ENCODE peak calls at places on chromosome 22, in five cellular contexts. R is sigmoid colon, L is stomach, M is suprapubic skin, K is transverse colon. O is an unnamed sample.

GRCh38 chr22:46070722-46071450 is 79.4 kb upstream of the PPARA start:
- DNase-seq in R (peak; percentile 81), K (peak; percentile 68), L (peak; percentile 71), M (peak; percentile 79), O (peak; percentile 56)

GRCh38 chr22:30279389-30279788 is 9.9 kb downstream of the CASTOR1 start:
- DNase-seq in R (no peak), M (no peak), K (no peak), L (no peak), O (no peak)

GRCh38 chr22:46013460-46014416 is 36.8 kb upstream of the WNT7B start:
- DNase-seq in L (peak; percentile 92), R (peak; percentile 98), K (peak; percentile 96), M (peak; percentile 97), O (peak; percentile 91)

GRCh38 chr22:23862103-23862502 is 4.4 kb downstream of the SLC2A11 start:
- DNase-seq in M (no peak), L (no peak), K (no peak), R (no peak), O (no peak)

GRCh38 chr22:48568736-48569330 is 1258.8 kb downstream of the BRD1 start:
- DNase-seq in R (no peak), K (no peak), M (no peak), L (no peak), O (no peak)

GRCh38 chr22:43287441-43287840 is 55.7 kb downstream of the SCUBE1 start:
- DNase-seq in L (no peak), K (no peak), M (no peak), R (no peak), O (no peak)

GRCh38 chr22:24589518-24590030 is 3.3 kb downstream of the LRRC75B start:
- DNase-seq in L (no peak), K (no peak), R (no peak), M (no peak), O (no peak)

GRCh38 chr22:23376256-23376655 is 195.9 kb downstream of the BCR start:
- DNase-seq in L (no peak), M (peak; percentile 58), K (peak; percentile 55), R (no peak), O (no peak)

GRCh38 chr22:42933783-42934144 is 76.7 kb upstream of the ARFGAP3 start:
- DNase-seq in R (no peak), M (no peak), L (no peak), K (no peak), O (peak; percentile 42)

GRCh38 chr22:32132126-32132525 is 27.0 kb downstream of the C22orf42 start:
- DNase-seq in M (no peak), R (no peak), K (no peak), L (no peak), O (no peak)

GRCh38 chr22:22896601-22897000 is 9.0 kb downstream of the IGLL5 start:
- DNase-seq in L (no peak), K (no peak), R (peak; percentile 18), M (peak; percentile 9), O (no peak)

GRCh38 chr22:32823024-32823730 is 21.7 kb downstream of the TIMP3 start:
- DNase-seq in R (peak; percentile 62), M (no peak), K (peak; percentile 45), L (peak; percentile 53), O (no peak)

GRCh38 chr22:48208894-48209293 is 1446.4 kb downstream of the TBC1D22A start:
- DNase-seq in M (no peak), K (no peak), R (no peak), L (no peak), O (no peak)

GRCh38 chr22:48889209-48889830 is 938.4 kb downstream of the BRD1 start:
- DNase-seq in M (peak; percentile 74), L (no peak), R (peak; percentile 36), K (no peak), O (no peak)

GRCh38 chr22:48755332-48755949 is 1072.2 kb downstream of the BRD1 start:
- DNase-seq in L (peak; percentile 17), M (peak; percentile 64), K (no peak), R (peak; percentile 59), O (no peak)

GRCh38 chr22:50563410-50564160 is 866 bp upstream of the SYCE3 start:
- DNase-seq in M (no peak), L (peak; percentile 51), R (no peak), K (no peak), O (no peak)

GRCh38 chr22:50129121-50129734 is 39.4 kb downstream of the MOV10L1 start:
- DNase-seq in R (no peak), K (no peak), L (no peak), M (peak; percentile 26), O (no peak)

GRCh38 chr22:19986410-19987341 is 29.9 kb downstream of the ARVCF start:
- DNase-seq in K (peak; percentile 83), L (peak; percentile 79), R (peak; percentile 89), M (no peak), O (peak; percentile 59)

DNA sequence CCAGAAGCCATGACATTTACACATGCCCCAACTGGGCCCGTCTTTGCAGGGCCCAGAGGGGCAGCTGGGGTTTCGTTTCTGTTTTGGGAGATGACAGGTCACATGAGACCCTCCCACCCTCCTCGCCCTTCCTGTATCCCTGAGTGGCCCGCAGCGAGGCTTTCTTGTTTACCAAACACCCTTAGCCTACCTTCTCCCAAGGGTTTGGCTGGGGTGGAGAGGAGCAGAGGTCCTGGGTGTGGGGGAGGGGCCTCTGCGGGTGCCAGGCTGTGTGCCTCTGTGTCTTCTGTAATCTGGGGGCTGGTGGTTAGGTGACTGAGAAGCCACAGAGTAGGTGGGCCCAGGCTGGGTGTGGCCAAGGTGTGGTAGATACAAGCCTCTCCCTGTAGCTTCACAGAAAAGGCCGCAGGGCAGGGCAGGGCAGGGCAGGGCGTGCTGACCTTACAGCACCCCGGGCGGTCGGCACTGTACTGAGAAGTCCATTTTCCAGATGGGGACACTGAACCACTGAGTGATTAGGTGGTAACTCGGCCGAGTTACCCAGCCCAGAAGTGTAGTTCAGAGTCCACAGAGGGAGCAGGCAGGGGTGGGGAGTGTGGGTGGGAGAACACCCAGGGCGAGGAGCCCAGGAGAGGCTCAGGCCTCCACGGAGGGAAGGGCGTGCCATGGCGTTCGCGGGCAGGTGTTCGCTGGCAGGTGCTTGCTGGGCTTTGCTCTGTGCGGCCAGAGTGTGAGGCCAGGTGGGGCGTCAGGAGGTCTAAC is 8.7 kb downstream of the PRR5 start:
- DNase-seq in L (peak; percentile 45), M (no peak), K (peak; percentile 82), R (no peak), O (no peak)
- H3K27ac ChIP-seq in L (peak overlapping the region; percentile 44), M (no peak overlapping the region), K (peak overlapping the region; percentile 80), R (no peak overlapping the region), O (no peak overlapping the region)

GRCh38 chr22:38523479-38523878 is 17.4 kb upstream of the DDX17 start:
- DNase-seq in K (no peak), R (no peak), M (no peak), L (no peak), O (no peak)
- H3K27me3 ChIP-seq in K (no peaks in the 10 kb centered on the region), R (peaks cover 11% of the 10 kb centered on the region), M (no peaks in the 10 kb centered on the region), L (peaks cover 14% of the 10 kb centered on the region), O (no peaks in the 10 kb centered on the region)

DNA sequence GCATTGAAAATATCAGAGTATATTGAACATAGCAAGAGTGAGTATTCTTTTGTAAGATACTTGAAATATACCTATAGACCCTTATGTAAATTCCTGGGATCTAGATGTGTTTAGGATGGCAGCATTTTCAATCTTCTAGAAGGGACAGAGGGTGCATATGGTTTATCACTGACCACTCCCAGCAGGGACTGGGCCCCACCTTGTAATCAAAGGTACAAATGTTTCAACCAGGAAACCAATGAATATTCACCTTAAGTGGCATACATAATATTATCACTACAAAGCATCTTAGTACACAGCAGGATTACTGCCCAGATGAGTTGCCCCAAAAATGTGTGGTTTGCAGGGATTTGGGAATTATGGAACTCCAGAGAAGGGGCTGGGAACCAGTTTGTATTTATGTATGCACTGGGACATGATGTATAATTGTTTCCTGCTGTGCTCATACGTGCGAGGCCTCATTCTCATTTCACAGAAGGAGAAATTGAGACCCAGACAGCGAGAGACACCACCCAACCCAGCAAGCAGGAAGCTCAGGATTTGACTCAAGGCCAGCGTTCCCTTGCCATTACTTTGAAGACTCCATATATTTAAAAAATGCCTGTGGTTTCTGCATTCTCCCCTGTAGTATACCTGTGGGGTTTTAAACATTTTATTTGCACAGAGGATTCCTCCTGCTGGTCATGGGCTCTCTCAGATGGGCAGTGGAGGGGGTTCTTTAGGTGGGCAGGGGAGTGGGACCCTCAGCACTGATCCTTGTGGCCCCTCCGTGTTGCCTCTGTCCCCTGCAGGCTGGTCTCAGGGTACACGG is 5.2 kb downstream of the APOL4 start:
- DNase-seq in L (no peak), R (no peak), K (no peak), M (no peak), O (no peak)
- TF ChIP-seq EP300 in L (no peak), R (no peak), K (no peak), M (no peak), O (no peak)

DNA sequence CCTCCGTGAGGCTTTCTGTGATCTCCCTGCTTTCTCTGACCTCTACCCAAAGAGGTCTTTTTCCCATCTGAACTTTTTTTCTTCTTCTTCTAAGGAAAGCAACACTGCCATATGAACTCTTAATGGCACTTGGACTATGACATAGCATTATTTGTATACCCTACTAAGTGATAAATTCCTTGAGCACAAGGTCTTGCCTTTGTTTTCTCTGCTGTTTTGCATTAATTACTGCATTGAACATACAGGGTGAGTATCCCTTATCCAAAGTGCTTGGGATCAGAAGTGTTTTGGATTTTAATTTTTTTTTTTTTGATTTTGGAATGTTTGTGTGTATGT is 48.8 kb downstream of the BID start:
- DNase-seq in R (no peak), M (no peak), L (no peak), K (no peak), O (no peak)
- H3K27ac ChIP-seq in R (peak overlapping the region; percentile 73), M (no peak overlapping the region), L (no peak overlapping the region), K (peak overlapping the region; percentile 75), O (peak overlapping the region; percentile 46)

GRCh38 chr22:17260950-17261349 is 41.7 kb upstream of the ADA2 start:
- DNase-seq in K (no peak), L (no peak), M (no peak), R (no peak), O (no peak)
- H3K27me3 ChIP-seq in K (no peaks in the 10 kb centered on the region), L (peaks cover 14% of the 10 kb centered on the region), M (peaks cover 3% of the 10 kb centered on the region), R (peaks cover 11% of the 10 kb centered on the region), O (no peaks in the 10 kb centered on the region)

DNA sequence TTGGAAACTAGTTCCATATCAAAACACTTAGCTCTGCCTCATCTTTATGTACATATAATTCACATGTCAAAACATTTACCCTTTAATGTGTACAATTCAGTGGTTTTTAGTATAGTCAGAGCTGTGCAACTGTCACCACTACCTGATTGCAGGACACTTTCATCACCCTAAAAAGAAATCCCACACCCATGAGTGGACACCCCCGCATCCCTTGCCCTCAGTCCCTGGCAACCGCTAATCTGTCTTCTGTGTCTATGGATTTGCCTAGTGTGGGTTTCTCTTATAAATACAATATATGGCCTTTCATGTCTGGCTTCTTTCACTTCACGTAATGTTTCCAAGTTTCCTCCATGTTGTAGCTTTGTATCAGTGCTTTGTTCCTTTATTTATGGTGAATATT is 8.6 kb upstream of the EMID1 start:
- DNase-seq in R (peak; percentile 12), M (no peak), L (no peak), K (no peak), O (no peak)
- TF ChIP-seq EP300 in R (no peak), M (no peak), L (no peak), K (no peak), O (no peak)

DNA sequence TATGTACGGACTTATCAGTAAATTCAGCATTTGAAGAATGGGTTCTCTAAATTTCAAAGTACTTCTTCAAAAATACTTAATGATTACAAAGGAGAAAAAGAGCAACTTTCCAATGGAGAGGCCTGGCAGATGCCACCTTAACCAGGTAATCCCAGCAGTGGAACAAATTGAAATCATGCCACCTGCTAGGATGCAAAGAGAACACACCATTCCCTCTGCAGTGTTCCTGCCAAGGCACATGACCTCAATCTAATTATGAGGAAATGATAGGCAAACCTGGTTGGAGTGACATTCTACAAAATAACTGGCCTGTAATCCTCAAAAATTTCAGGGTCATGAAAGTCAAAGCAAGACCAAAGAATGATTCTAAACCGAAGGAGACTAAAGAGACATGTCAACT is 21.5 kb downstream of the TNRC6B start:
- DNase-seq in R (no peak), K (no peak), L (no peak), M (no peak), O (no peak)
- H3K27ac ChIP-seq in R (no peak overlapping the region), K (no peak overlapping the region), L (no peak overlapping the region), M (no peak overlapping the region), O (no peak overlapping the region)

O was measured in tibial nerve.